ENCODE peak calls at places on chromosomes 11 and 22, in ten cellular contexts. One of them, this sample, is unnamed.

GRCh38 chr11:29447821-29448220 is 569.0 kb downstream of the KCNA4 start:
- DNase-seq in NCI-H1930: no peak
- DNase-seq in left lobe of liver: no peak
- DNase-seq in tibial nerve: no peak
- DNase-seq in IMR-90: no peak
- DNase-seq in neural crest cell: no peak
- DNase-seq in LoVo: no peak
- DNase-seq in GDM1: no peak
- DNase-seq in adipocyte: no peak
- DNase-seq in GM12865: no peak
- DNase-seq in this sample: no peak

GRCh38 chr22:50269573-50270301 is 443 bp downstream of the MAPK11 start:
- DNase-seq in IMR-90: peak; percentile 31
- DNase-seq in tibial nerve: no peak
- DNase-seq in GM12865: peak; percentile 67
- DNase-seq in NCI-H1930: no peak
- DNase-seq in GDM1: peak; percentile 34
- DNase-seq in neural crest cell: no peak
- DNase-seq in left lobe of liver: no peak
- DNase-seq in adipocyte: peak; percentile 76
- DNase-seq in LoVo: no peak
- DNase-seq in this sample: no peak

GRCh38 chr11:96538104-96538503 is 148.3 kb downstream of the JRKL start:
- DNase-seq in GM12865: peak; percentile 39
- DNase-seq in adipocyte: no peak
- DNase-seq in tibial nerve: no peak
- DNase-seq in NCI-H1930: no peak
- DNase-seq in GDM1: no peak
- DNase-seq in LoVo: no peak
- DNase-seq in IMR-90: no peak
- DNase-seq in left lobe of liver: no peak
- DNase-seq in neural crest cell: no peak
- DNase-seq in this sample: no peak

GRCh38 chr11:66113132-66113856 is 43.2 kb downstream of the PACS1 start:
- DNase-seq in left lobe of liver: no peak
- DNase-seq in NCI-H1930: no peak
- DNase-seq in GDM1: no peak
- DNase-seq in tibial nerve: no peak
- DNase-seq in GM12865: no peak
- DNase-seq in LoVo: peak; percentile 75
- DNase-seq in neural crest cell: no peak
- DNase-seq in IMR-90: peak; percentile 90
- DNase-seq in adipocyte: peak; percentile 69
- DNase-seq in this sample: no peak

GRCh38 chr11:7538466-7539454 is 25.0 kb downstream of the PPFIBP2 start:
- DNase-seq in left lobe of liver: peak; percentile 24
- DNase-seq in IMR-90: no peak
- DNase-seq in LoVo: no peak
- DNase-seq in adipocyte: no peak
- DNase-seq in tibial nerve: no peak
- DNase-seq in GM12865: no peak
- DNase-seq in neural crest cell: no peak
- DNase-seq in GDM1: no peak
- DNase-seq in NCI-H1930: no peak
- DNase-seq in this sample: no peak

GRCh38 chr11:69167916-69168691 is 12.4 kb downstream of the SMIM38 start:
- DNase-seq in tibial nerve: no peak
- DNase-seq in IMR-90: peak; percentile 31
- DNase-seq in GDM1: no peak
- DNase-seq in NCI-H1930: no peak
- DNase-seq in GM12865: no peak
- DNase-seq in LoVo: no peak
- DNase-seq in adipocyte: peak; percentile 67
- DNase-seq in left lobe of liver: no peak
- DNase-seq in neural crest cell: no peak
- DNase-seq in this sample: no peak

GRCh38 chr11:109423114-109423859 is 1.3 kb downstream of the C11orf87 start:
- DNase-seq in NCI-H1930: no peak
- DNase-seq in IMR-90: no peak
- DNase-seq in left lobe of liver: no peak
- DNase-seq in adipocyte: peak; percentile 29
- DNase-seq in GM12865: no peak
- DNase-seq in LoVo: no peak
- DNase-seq in GDM1: no peak
- DNase-seq in tibial nerve: no peak
- DNase-seq in neural crest cell: peak; percentile 10
- DNase-seq in this sample: no peak

GRCh38 chr11:12210200-12210599 is 99.8 kb downstream of the MICAL2 start:
- DNase-seq in NCI-H1930: no peak
- DNase-seq in GM12865: no peak
- DNase-seq in LoVo: no peak
- DNase-seq in adipocyte: no peak
- DNase-seq in GDM1: no peak
- DNase-seq in tibial nerve: no peak
- DNase-seq in IMR-90: no peak
- DNase-seq in neural crest cell: no peak
- DNase-seq in left lobe of liver: no peak
- DNase-seq in this sample: no peak

GRCh38 chr11:95863486-95864140 is 60.3 kb downstream of the MTMR2 start:
- DNase-seq in GDM1: no peak
- DNase-seq in left lobe of liver: no peak
- DNase-seq in tibial nerve: no peak
- DNase-seq in GM12865: no peak
- DNase-seq in IMR-90: peak; percentile 89
- DNase-seq in adipocyte: peak; percentile 79
- DNase-seq in NCI-H1930: no peak
- DNase-seq in LoVo: no peak
- DNase-seq in neural crest cell: no peak
- DNase-seq in this sample: no peak